ENCODE peak calls at places on chromosomes 16 and 17, in four cellular contexts. W is MM.1S, L is HCT116, H is SK-N-SH. K is an unnamed sample.

GRCh38 chr17:83136156-83136555 is 56.7 kb downstream of the METRNL start:
- DNase-seq in L (no peak), H (no peak), W (no peak), K (no peak)

GRCh38 chr17:57422574-57423164 is 166.3 kb downstream of the MSI2 start:
- DNase-seq in H (no peak), W (no peak), L (peak; percentile 89), K (peak; percentile 44)

GRCh38 chr17:80822700-80823410 is 168.8 kb upstream of the CHMP6 start:
- DNase-seq in L (no peak), W (peak; percentile 50), H (no peak), K (no peak)

GRCh38 chr17:69763503-69763902 is 311.5 kb upstream of the KCNJ16 start:
- DNase-seq in H (no peak), L (no peak), W (no peak), K (no peak)

GRCh38 chr16:81889896-81890634 is 111.0 kb downstream of the PLCG2 start:
- DNase-seq in H (peak; percentile 70), L (peak; percentile 64), W (peak; percentile 31), K (no peak)

GRCh38 chr16:9072806-9073341 is 18.6 kb upstream of the HAPSTR1 start:
- DNase-seq in H (no peak), L (no peak), W (peak; percentile 85), K (peak; percentile 61)

GRCh38 chr16:13093676-13094075 is 192.3 kb downstream of the SHISA9 start:
- DNase-seq in H (no peak), L (no peak), W (no peak), K (no peak)

GRCh38 chr16:82603784-82604411 is 22.9 kb upstream of the CDH13 start:
- DNase-seq in L (peak; percentile 13), H (no peak), W (no peak), K (no peak)

GRCh38 chr16:75477680-75478473 is 13.4 kb upstream of the TMEM170A start:
- DNase-seq in W (no peak), L (no peak), H (no peak), K (no peak)

GRCh38 chr16:47461598-47462266 is 601 bp downstream of the PHKB start:
- DNase-seq in H (peak; percentile 17), W (peak; percentile 80), L (peak; percentile 40), K (no peak)

GRCh38 chr16:15602285-15603044 is 40.5 kb downstream of the MARF1 start:
- DNase-seq in L (no peak), W (no peak), H (no peak), K (no peak)

GRCh38 chr16:80300456-80300855 is 240.3 kb upstream of the DYNLRB2 start:
- DNase-seq in L (no peak), W (no peak), H (no peak), K (no peak)

GRCh38 chr17:40806131-40806530 is 6.4 kb upstream of the KRT28 start:
- DNase-seq in L (no peak), H (no peak), W (no peak), K (no peak)

GRCh38 chr17:4642286-4642685 is 808 bp upstream of the ALOX15 start:
- DNase-seq in W (no peak), H (no peak), L (no peak), K (no peak)

GRCh38 chr17:4547118-4547906 is 7.9 kb downstream of the MYBBP1A start:
- DNase-seq in W (no peak), H (no peak), L (no peak), K (no peak)

GRCh38 chr16:18800674-18801196 is 614 bp downstream of the ARL6IP1 start:
- DNase-seq in W (no peak), H (no peak), L (no peak), K (no peak)

GRCh38 chr17:36661047-36661666 is 59.8 kb downstream of the MRM1 start:
- DNase-seq in L (no peak), H (peak; percentile 72), W (no peak), K (no peak)

GRCh38 chr17:37488009-37488604 is 1.6 kb upstream of the DUSP14 start:
- DNase-seq in W (peak; percentile 31), H (peak; percentile 30), L (peak; percentile 65), K (no peak)

GRCh38 chr17:29148790-29149430 is 31.3 kb downstream of the MYO18A start:
- DNase-seq in W (peak; percentile 92), H (peak; percentile 99), L (peak; percentile 85), K (no peak)

DNA sequence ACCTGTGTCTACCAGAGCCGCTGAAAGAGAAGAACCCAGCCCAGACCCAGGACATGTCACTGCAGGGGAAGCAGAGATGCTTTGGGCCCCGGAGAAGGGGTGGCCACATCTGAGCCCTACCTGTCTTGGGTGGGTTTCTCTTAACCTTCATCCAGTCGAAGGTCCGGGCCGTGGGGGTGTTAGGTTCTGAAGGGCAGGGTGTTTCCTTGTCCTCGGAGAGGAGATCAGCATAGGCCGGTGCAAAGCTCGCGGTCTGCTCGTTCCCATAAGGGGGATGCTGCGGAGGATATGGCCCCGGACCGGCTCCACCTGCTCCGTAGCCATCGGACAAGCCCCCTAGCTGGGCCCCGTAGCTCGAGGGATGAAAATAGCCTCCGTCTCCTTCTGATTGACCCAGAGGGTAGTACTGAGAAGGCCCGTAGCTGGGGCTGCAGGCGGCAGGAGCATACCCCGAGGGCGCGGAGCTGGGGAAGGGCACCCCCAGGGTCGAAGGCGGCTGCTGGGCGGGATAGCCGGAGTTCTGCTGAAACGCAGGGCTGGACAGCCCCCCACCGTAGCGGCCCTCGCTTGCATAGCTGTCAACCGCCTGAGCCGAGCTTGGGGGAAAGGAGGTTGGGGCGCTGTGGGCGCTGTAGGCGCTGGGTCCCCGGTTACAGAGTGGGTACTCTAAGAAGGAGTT is 464 bp downstream of the HOXB1 start:
- DNase-seq in L (no peak), W (no peak), H (no peak), K (no peak)
- H3K27ac ChIP-seq in L (no peak overlapping the region), W (no peak overlapping the region), H (no peak overlapping the region), K (no peak overlapping the region)

GRCh38 chr16:28495795-28496749 is 1.6 kb downstream of the APOBR start:
- DNase-seq in L (no peak), H (no peak), W (no peak), K (no peak)

GRCh38 chr16:28491970-28492474 is at the start of gene CLN3:
- DNase-seq in L (peak; percentile 93), W (peak; percentile 97), H (peak; percentile 93), K (peak; percentile 85)

GRCh38 chr16:28495098-28495793 is 803 bp downstream of the APOBR start:
- DNase-seq in H (no peak), W (no peak), L (no peak), K (no peak)

GRCh38 chr16:28492511-28492910 is 637 bp upstream of the CLN3 start:
- DNase-seq in W (no peak), L (no peak), H (no peak), K (no peak)

DNA sequence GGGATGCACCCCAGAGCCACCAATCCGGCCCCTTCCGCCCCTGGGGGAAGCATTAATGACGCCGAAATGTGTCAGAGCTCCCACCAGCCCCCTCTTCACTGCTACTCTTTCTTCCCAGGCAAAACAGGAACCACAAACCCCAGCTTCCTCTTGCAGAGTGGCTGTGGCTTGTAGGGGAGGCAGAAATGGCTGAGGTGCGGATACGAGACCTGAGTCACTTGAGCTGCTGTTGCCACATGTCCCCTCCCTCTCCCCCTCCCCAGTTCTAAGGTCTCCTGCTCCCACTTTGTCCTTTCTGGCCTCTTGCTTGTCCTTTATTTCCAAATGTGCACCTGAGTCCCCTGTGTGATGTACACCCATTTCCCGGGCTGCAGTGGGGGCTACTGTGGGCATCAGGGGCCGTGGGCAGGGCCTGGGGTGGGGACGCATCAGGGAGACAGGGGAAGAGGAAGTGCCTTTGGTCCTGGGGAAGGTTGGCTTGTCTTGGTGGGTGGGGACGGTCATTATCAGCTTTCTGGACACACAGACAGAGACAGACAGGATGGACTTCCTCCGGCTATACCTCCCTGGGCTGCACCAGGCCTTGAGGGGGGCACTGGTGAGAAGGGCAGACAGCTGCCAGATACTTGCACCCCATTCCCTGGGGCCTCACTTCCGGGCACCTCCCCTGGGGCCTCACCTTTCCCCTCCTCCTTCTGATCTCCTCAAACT is at the start of gene APOBR:
- DNase-seq in H (no peak), W (peak; percentile 51), L (no peak), K (no peak)
- H3K27ac ChIP-seq in H (no peak within 1 kb of the TSS), W (peak within 1 kb of the TSS; percentile 54), L (no peak within 1 kb of the TSS), K (no peak within 1 kb of the TSS)

GRCh38 chr17:39077874-39078273 is 73.6 kb downstream of the PLXDC1 start:
- DNase-seq in W (no peak), L (no peak), H (no peak), K (no peak)
- H3K27ac ChIP-seq in W (no peak overlapping the region), L (no peak overlapping the region), H (no peak overlapping the region), K (no peak overlapping the region)

DNA sequence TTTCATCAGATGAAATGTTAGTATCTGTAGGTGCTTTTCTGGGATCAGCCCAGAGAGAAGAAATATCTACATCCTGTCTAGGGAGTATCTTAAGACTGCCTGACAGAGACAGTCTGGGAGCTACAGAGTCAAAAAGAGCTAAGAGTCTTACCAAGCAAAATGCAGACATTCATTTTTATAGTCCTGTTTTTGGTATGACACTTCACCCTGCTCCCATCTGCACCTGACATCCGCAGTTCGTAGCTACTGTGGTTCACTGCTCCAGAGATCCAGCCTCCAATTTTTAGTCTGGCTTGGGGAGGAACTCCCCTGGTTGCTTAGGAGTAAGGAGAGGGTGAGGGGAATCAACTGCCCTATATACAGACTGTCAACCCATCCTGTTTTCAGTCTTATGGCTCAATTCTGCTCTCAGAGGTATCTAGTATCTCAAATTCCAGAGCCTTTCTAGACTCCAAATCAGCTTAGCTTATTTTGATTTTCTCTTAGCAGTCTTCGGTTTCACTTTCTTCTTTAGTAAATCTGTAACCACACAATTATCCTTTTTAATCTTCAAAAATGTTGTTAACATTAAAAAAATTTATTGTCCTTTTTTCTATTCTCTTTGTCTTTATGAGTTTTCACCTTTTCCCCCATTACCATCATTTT is 97.8 kb downstream of the TMEM100 start:
- DNase-seq in W (peak; percentile 52), H (no peak), L (no peak), K (no peak)
- H3K27ac ChIP-seq in W (peak overlapping the region; percentile 28), H (no peak overlapping the region), L (no peak overlapping the region), K (no peak overlapping the region)

GRCh38 chr16:89149386-89149785 is 22.2 kb upstream of the CDH15 start:
- DNase-seq in L (no peak), W (no peak), H (no peak), K (no peak)
- H3K27ac ChIP-seq in L (no peak overlapping the region), W (no peak overlapping the region), H (peak overlapping the region; percentile 97), K (peak overlapping the region; percentile 22)

GRCh38 chr17:62968445-62968923 is 2.4 kb downstream of the TANC2 start:
- DNase-seq in L (peak; percentile 83), H (peak; percentile 87), W (peak; percentile 85), K (peak; percentile 72)

GRCh38 chr17:62967111-62967449 is 1.0 kb downstream of the TANC2 start:
- DNase-seq in L (no peak), H (no peak), W (no peak), K (no peak)

GRCh38 chr17:62965149-62965648 is 836 bp upstream of the TANC2 start:
- DNase-seq in L (no peak), H (no peak), W (no peak), K (no peak)

GRCh38 chr17:62965649-62966425 is at the start of gene TANC2:
- DNase-seq in H (peak; percentile 99), W (peak; percentile 75), L (peak; percentile 84), K (no peak)

DNA sequence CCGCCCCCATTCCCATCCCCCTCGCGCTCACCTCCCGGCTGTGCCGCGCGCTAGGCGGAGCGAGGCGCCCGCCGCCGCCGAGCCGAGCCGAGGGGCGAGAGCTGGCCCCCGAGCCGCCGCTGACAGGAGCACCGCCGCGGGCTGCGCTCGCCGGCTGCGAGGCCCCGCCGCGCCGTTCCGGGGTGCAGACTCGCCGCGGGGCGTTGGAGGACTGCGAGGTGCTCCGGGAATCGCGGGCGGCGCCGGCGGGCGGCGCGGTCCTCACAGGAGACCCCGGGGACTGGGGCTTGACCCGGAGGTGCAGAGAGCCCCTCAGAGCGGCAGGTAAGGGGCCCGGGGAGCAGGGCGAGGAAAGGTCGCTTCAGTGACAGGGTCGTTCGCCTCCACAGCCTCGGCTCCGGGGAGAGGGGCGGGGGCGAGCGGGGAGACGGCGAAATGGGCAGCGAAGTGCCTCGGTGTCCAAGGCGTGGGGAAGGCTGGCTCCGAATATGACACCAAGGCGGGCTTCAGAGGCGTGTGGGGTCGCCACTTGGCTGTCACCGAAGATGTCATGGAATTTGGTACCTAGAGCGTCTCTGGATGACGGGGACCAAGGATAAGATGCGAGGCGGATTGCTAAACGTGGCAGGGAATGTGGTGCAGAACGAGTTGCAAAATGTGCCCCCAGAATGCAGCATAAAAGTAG is 533 bp downstream of the TANC2 start:
- DNase-seq in L (no peak), H (no peak), W (no peak), K (no peak)
- H3K27ac ChIP-seq in L (peak overlapping the region; percentile 74), H (peak overlapping the region; percentile 92), W (no peak overlapping the region), K (peak overlapping the region; percentile 77)